ENCODE peak calls at places on chromosomes 6 and 20, in four cellular contexts. D, M, H and N are unnamed samples.

GRCh38 chr20:2298116-2298515 is 2.3 kb downstream of the TGM3 start:
- DNase-seq in M (no peak), H (no peak), D (no peak), N (no peak)

GRCh38 chr20:10322073-10323012 is 103.7 kb downstream of the SNAP25 start:
- DNase-seq in D (peak; percentile 24), H (no peak), M (peak; percentile 35), N (no peak)

GRCh38 chr20:24135786-24136185 is 147.2 kb upstream of the GGTLC1 start:
- DNase-seq in H (no peak), D (no peak), M (no peak), N (no peak)

GRCh38 chr6:26260791-26261484 is 104.1 kb upstream of the BTN3A2 start:
- DNase-seq in M (no peak), H (no peak), D (no peak), N (no peak)

GRCh38 chr6:101069191-101069795 is 188.2 kb upstream of the ASCC3 start:
- DNase-seq in H (no peak), D (no peak), M (peak; percentile 58), N (no peak)

GRCh38 chr20:59145926-59146800 is 17.5 kb upstream of the ZNF831 start:
- DNase-seq in M (no peak), H (peak; percentile 28), D (no peak), N (peak; percentile 60)

GRCh38 chr20:14712302-14712739 is 374.9 kb upstream of the FLRT3 start:
- DNase-seq in H (no peak), M (peak; percentile 35), D (peak; percentile 40), N (no peak)

GRCh38 chr6:109718991-109719390 is 27.9 kb downstream of the FIG4 start:
- DNase-seq in D (no peak), M (peak; percentile 17), H (no peak), N (no peak)

GRCh38 chr6:146595981-146596731 is 2.6 kb upstream of the ADGB start:
- DNase-seq in M (no peak), D (no peak), H (peak; percentile 25), N (no peak)

GRCh38 chr6:116557863-116558262 is 4.3 kb downstream of the CALHM4 start:
- DNase-seq in H (peak; percentile 61), D (peak; percentile 94), M (peak; percentile 97), N (no peak)

GRCh38 chr6:157521665-157522335 is 140.8 kb downstream of the ZDHHC14 start:
- DNase-seq in D (no peak), M (peak; percentile 25), H (no peak), N (no peak)

GRCh38 chr6:46719099-46719498 is 16.1 kb downstream of the PLA2G7 start:
- DNase-seq in M (peak; percentile 10), H (no peak), D (peak; percentile 79), N (no peak)

GRCh38 chr6:144248003-144248402 is 37.1 kb upstream of the UTRN start:
- DNase-seq in H (no peak), D (no peak), M (no peak), N (no peak)

GRCh38 chr6:80003841-80004198 is 629 bp upstream of the TTK start:
- DNase-seq in D (no peak), H (no peak), M (no peak), N (peak; percentile 19)

GRCh38 chr6:154683756-154684523 is 49.3 kb upstream of the SCAF8 start:
- DNase-seq in M (peak; percentile 50), D (peak; percentile 66), H (no peak), N (peak; percentile 59)

GRCh38 chr6:53959717-53960116 is 151.5 kb upstream of the MLIP start:
- DNase-seq in D (peak; percentile 23), H (no peak), M (no peak), N (no peak)

GRCh38 chr20:54704032-54704635 is 228.7 kb downstream of the DOK5 start:
- DNase-seq in D (no peak), M (no peak), H (no peak), N (no peak)

GRCh38 chr6:109743739-109744138 is 52.6 kb downstream of the FIG4 start:
- DNase-seq in M (peak; percentile 44), D (peak; percentile 83), H (no peak), N (no peak)

GRCh38 chr6:26520088-26520839 is 17.9 kb upstream of the HMGN4 start:
- DNase-seq in D (peak; percentile 74), H (peak; percentile 69), M (no peak), N (no peak)

GRCh38 chr6:89267918-89268317 is 47.2 kb downstream of the GABRR2 start:
- DNase-seq in D (no peak), M (no peak), H (no peak), N (no peak)

GRCh38 chr20:58554541-58554940 is 39.3 kb upstream of the APCDD1L start:
- DNase-seq in H (no peak), M (no peak), D (no peak), N (no peak)

GRCh38 chr6:148677594-148678476 is 69.0 kb upstream of the UST start:
- DNase-seq in M (no peak), D (no peak), H (no peak), N (peak; percentile 62)

GRCh38 chr6:134145786-134146185 is 93.4 kb upstream of the SLC2A12 start:
- DNase-seq in M (peak; percentile 69), D (peak; percentile 40), H (no peak), N (no peak)

GRCh38 chr6:35663447-35664235 is 25.1 kb downstream of the FKBP5 start:
- DNase-seq in D (peak; percentile 83), M (peak; percentile 63), H (no peak), N (no peak)

GRCh38 chr6:44102527-44102926 is 24.7 kb downstream of the MRPL14 start:
- DNase-seq in D (peak; percentile 22), H (no peak), M (no peak), N (no peak)

GRCh38 chr6:15322184-15322583 is 76.3 kb downstream of the JARID2 start:
- DNase-seq in M (no peak), D (no peak), H (no peak), N (no peak)

GRCh38 chr6:139325003-139325600 is 33.3 kb upstream of the TXLNB start:
- DNase-seq in D (no peak), H (no peak), M (no peak), N (peak; percentile 45)

GRCh38 chr20:24708411-24709295 is 239.2 kb downstream of the SYNDIG1 start:
- DNase-seq in D (peak; percentile 28), M (peak; percentile 12), H (no peak), N (no peak)

GRCh38 chr6:166514196-166514595 is 72.3 kb downstream of the RAMACL start:
- DNase-seq in M (no peak), D (no peak), H (no peak), N (no peak)

GRCh38 chr6:166509193-166509592 is 77.3 kb downstream of the RAMACL start:
- DNase-seq in D (no peak), H (no peak), M (no peak), N (no peak)

GRCh38 chr6:166511316-166511715 is 75.2 kb downstream of the RAMACL start:
- DNase-seq in D (no peak), H (no peak), M (no peak), N (no peak)

GRCh38 chr6:166515072-166515810 is 71.2 kb downstream of the RAMACL start:
- DNase-seq in D (peak; percentile 84), H (no peak), M (peak; percentile 59), N (peak; percentile 30)

GRCh38 chr6:166512567-166512966 is 73.9 kb downstream of the RAMACL start:
- DNase-seq in M (no peak), D (no peak), H (no peak), N (peak; percentile 56)
- TF ChIP-seq CTCF in M (no peak), D (no peak), H (no peak), N (no peak)

GRCh38 chr6:82362868-82363267 is 749 bp upstream of the TPBG start:
- DNase-seq in D (peak; percentile 90), H (peak; percentile 10), M (peak; percentile 77), N (no peak)

GRCh38 chr6:82362144-82362543 is 1.5 kb upstream of the TPBG start:
- DNase-seq in H (no peak), M (no peak), D (no peak), N (no peak)

GRCh38 chr6:82364087-82365010 is 732 bp downstream of the TPBG start:
- DNase-seq in D (peak; percentile 73), M (peak; percentile 80), H (peak; percentile 50), N (peak; percentile 29)

GRCh38 chr6:82365011-82365751 is 1.6 kb downstream of the TPBG start:
- DNase-seq in D (peak; percentile 53), M (peak; percentile 50), H (no peak), N (peak; percentile 20)

DNA sequence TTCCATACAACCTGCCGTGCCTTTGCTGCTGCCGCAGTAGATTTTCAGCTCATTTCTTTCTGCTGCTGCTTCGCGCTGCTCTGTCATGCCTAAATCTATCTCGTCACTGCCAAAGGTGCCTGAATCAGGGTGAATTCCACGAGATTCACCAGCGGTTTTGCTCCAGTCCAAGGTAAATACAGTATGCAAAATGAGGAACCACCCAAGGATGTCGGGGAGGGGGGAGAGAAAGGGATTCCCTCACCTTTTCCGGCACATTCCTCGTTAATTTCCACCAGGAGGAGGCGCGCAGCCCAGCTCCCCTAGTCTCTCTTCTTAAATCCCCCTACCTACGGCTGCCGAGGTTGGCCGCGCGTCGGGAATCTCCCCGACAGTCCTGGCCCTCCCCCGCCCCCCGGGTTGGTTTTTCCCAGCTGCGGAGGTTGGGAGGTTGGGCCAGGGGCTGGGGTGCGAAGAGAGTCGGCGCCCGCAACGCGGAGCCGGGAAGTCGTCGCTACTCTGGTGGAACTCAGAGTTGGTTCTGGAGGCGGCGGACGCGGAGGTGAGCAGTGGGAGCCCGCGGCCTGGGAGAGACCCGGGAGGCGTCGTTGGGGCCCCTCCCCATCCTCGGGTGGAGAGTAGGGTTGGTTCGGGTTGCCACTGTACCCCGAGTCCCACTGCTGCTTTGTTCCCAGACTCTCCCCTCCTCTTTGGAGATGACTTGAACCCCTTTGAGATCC is at the start of gene TPBG:
- DNase-seq in H (peak; percentile 44), D (peak; percentile 82), M (peak; percentile 69), N (peak; percentile 27)
- TF ChIP-seq CTCF in H (no peak), D (peak; percentile 44), M (peak; percentile 31), N (no peak)

DNA sequence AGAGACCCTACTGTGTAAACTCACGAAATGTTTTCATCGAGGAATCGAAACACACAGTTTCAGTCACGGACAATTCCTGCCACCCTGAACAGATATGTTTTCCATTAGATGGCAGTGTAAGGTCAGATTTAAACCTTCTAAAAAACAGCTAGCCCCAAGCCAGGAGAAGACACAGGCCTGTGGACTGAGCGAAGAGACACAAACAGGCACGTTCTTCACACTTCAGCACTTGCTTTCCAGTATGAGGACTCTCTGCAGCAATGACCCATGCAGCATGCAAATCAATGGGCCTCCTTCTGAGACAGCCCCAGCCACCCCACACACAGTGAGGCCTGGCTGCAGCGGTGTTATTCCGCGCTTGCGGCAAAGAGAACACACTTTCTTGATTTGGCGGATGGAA is 31.9 kb downstream of the HUS1B start:
- DNase-seq in M (peak; percentile 55), D (peak; percentile 40), H (no peak), N (no peak)
- TF ChIP-seq CTCF in M (peak; percentile 22), D (peak; percentile 31), H (no peak), N (peak; percentile 34)

GRCh38 chr6:159535629-159536028 is 157.4 kb downstream of the SOD2 start:
- DNase-seq in D (no peak), H (no peak), M (no peak), N (no peak)

GRCh38 chr6:159541296-159541695 is 151.7 kb downstream of the SOD2 start:
- DNase-seq in M (no peak), H (no peak), D (no peak), N (no peak)

GRCh38 chr6:159540883-159541282 is 152.2 kb downstream of the SOD2 start:
- DNase-seq in D (no peak), M (no peak), H (no peak), N (no peak)

DNA sequence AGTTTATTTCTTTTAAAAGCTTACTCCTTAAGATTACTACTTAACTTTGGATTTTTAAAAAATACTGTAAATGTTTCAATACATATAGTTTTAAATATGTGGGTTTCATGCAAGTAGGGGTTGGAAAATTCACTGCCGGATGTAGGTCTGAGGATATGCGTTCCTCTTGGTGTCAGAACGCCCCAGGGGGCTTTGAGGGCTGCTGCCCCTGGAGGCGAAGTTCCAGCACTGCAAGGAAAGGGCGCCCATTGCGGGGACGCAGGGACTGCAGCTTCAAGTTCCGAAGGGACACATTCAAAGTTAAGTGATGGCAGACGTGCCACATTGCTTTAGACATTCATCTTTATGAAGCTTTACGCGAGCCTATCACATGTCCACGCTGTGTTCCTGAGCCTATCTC is 152.9 kb downstream of the SOD2 start:
- DNase-seq in M (no peak), D (no peak), H (no peak), N (no peak)
- TF ChIP-seq CTCF in M (peak; percentile 31), D (no peak), H (no peak), N (no peak)